ENCODE peak calls at places on chromosomes 6 and 20, in seven cellular contexts. H is activated CD4-positive, CD25-positive, alpha-beta regulatory T cell treated with anti-CD3 and anti-CD28 coated beads, Interleukin-2, amount 50 U/mL, for 16 hours; Z is ecto neural progenitor cell; W is endothelial cell of umbilical vein; A is iPS DF 6.9; K is hypothalamus; F is stomach. O is an unnamed sample.

GRCh38 chr6:1930356-1930755 is 315.0 kb downstream of the GMDS start:
- DNase-seq in W (peak; percentile 57), A (no peak), F (no peak), K (no peak), Z (no peak), H (no peak), O (no peak)

GRCh38 chr6:3442444-3443220 is 14.2 kb downstream of the SLC22A23 start:
- DNase-seq in K (no peak), F (no peak), H (no peak), A (no peak), Z (no peak), W (no peak), O (no peak)

GRCh38 chr6:8057793-8058192 is 6.4 kb downstream of the BLOC1S5 start:
- DNase-seq in H (no peak), W (peak; percentile 35), K (no peak), Z (no peak), F (no peak), A (no peak), O (no peak)

GRCh38 chr6:157991067-157991432 is 9.4 kb downstream of the SYNJ2 start:
- DNase-seq in F (no peak), Z (peak; percentile 30), K (no peak), W (no peak), A (no peak), H (no peak), O (no peak)

GRCh38 chr6:3280866-3281465 is 22.2 kb downstream of the PSMG4 start:
- DNase-seq in H (no peak), Z (no peak), K (no peak), F (no peak), W (no peak), A (no peak), O (no peak)

GRCh38 chr6:53618219-53618618 is 47.3 kb downstream of the KLHL31 start:
- DNase-seq in Z (no peak), F (no peak), A (no peak), H (no peak), K (no peak), W (no peak), O (no peak)

GRCh38 chr6:168815229-168815628 is 374.2 kb downstream of the SMOC2 start:
- DNase-seq in K (no peak), Z (no peak), W (no peak), H (no peak), A (no peak), F (no peak), O (no peak)

GRCh38 chr6:37092851-37093727 is 76.9 kb upstream of the PIM1 start:
- DNase-seq in A (no peak), F (no peak), K (no peak), W (no peak), Z (no peak), H (no peak), O (no peak)

GRCh38 chr20:48826883-48827771 is 672 bp downstream of the PREX1 start:
- DNase-seq in K (no peak), F (peak; percentile 37), A (no peak), W (peak; percentile 53), H (no peak), Z (peak; percentile 79), O (no peak)

GRCh38 chr6:125132058-125132457 is 21.5 kb upstream of the TPD52L1 start:
- DNase-seq in Z (no peak), H (no peak), W (no peak), K (no peak), F (no peak), A (no peak), O (no peak)

GRCh38 chr6:54846243-54846856 is at the start of gene FAM83B:
- DNase-seq in F (peak; percentile 77), H (no peak), Z (peak; percentile 70), W (no peak), K (no peak), A (no peak), O (no peak)

GRCh38 chr6:112027942-112028674 is 25.8 kb upstream of the CCN6 start:
- DNase-seq in A (no peak), W (no peak), Z (no peak), F (no peak), H (peak; percentile 31), K (no peak), O (no peak)

GRCh38 chr20:5216663-5217062 is 89.9 kb downstream of the CDS2 start:
- DNase-seq in Z (no peak), F (no peak), W (no peak), H (no peak), A (no peak), K (no peak), O (no peak)

GRCh38 chr6:131776986-131777385 is 30.8 kb upstream of the ENPP1 start:
- DNase-seq in K (no peak), F (no peak), A (no peak), H (no peak), W (no peak), Z (no peak), O (no peak)

GRCh38 chr6:9801255-9801757 is 613.6 kb downstream of the TFAP2A start:
- DNase-seq in W (no peak), K (no peak), F (no peak), H (no peak), A (no peak), Z (no peak), O (no peak)

GRCh38 chr20:14720251-14720650 is 382.8 kb upstream of the FLRT3 start:
- DNase-seq in W (peak; percentile 19), H (no peak), A (no peak), K (no peak), Z (no peak), F (no peak), O (no peak)

GRCh38 chr6:107576852-107577251 is 86.9 kb downstream of the SOBP start:
- DNase-seq in W (peak; percentile 50), A (no peak), K (no peak), H (no peak), F (no peak), Z (no peak), O (no peak)

GRCh38 chr20:62745279-62745958 is 36.8 kb downstream of the NTSR1 start:
- DNase-seq in H (no peak), W (no peak), F (no peak), K (no peak), A (no peak), Z (no peak), O (no peak)

GRCh38 chr20:42192321-42192720 is 574.1 kb upstream of the CHD6 start:
- DNase-seq in A (no peak), Z (no peak), F (no peak), K (no peak), H (no peak), W (no peak), O (no peak)

GRCh38 chr6:101806241-101806640 is 412.7 kb downstream of the GRIK2 start:
- DNase-seq in F (no peak), H (no peak), W (peak; percentile 43), Z (no peak), K (no peak), A (no peak), O (no peak)

GRCh38 chr6:70590387-70590786 is 23.7 kb downstream of the SDHAF4 start:
- DNase-seq in A (no peak), W (no peak), H (no peak), F (no peak), Z (no peak), K (no peak), O (no peak)

GRCh38 chr6:44342052-44342451 is 398 bp upstream of the SPATS1 start:
- DNase-seq in H (no peak), W (no peak), F (no peak), Z (no peak), K (no peak), A (no peak), O (no peak)

GRCh38 chr6:44606506-44606905 is 219.0 kb downstream of the CDC5L start:
- DNase-seq in H (no peak), Z (no peak), W (no peak), F (no peak), A (no peak), K (no peak), O (no peak)